ENCODE peak calls at places on chromosomes 12 and 14, in seven cellular contexts. P is small intestine, W is choroid plexus epithelial cell, U is NCI-H1092 treated with DMSO at 0.1 percent for 48 hours, Q is substantia nigra, F is HFFc6, X is body of pancreas. H is an unnamed sample.

GRCh38 chr14:64654072-64654899 is 49.9 kb upstream of the PLEKHG3 start:
- DNase-seq in U (peak; percentile 13), W (peak; percentile 95), F (peak; percentile 75), P (no peak), X (no peak), Q (no peak), H (peak; percentile 87)

GRCh38 chr12:132153501-132154340 is 9.5 kb downstream of the NOC4L start:
- DNase-seq in U (peak; percentile 66), Q (no peak), F (peak; percentile 37), X (peak; percentile 66), W (peak; percentile 84), P (peak; percentile 62), H (peak; percentile 69)

GRCh38 chr12:467591-467990 is 7.9 kb downstream of the B4GALNT3 start:
- DNase-seq in U (no peak), F (no peak), X (no peak), W (peak; percentile 49), P (no peak), Q (no peak), H (peak; percentile 93)

GRCh38 chr12:30095511-30095910 is 311.8 kb upstream of the TMTC1 start:
- DNase-seq in Q (no peak), U (no peak), X (no peak), P (no peak), W (no peak), F (no peak), H (no peak)

GRCh38 chr14:52068741-52069616 is at the start of gene NID2:
- DNase-seq in U (peak; percentile 54), F (peak; percentile 93), Q (peak; percentile 33), W (peak; percentile 97), P (no peak), X (peak; percentile 86), H (peak; percentile 51)

GRCh38 chr14:58430156-58430555 is 2.6 kb downstream of the KIAA0586 start:
- DNase-seq in X (no peak), U (no peak), F (peak; percentile 78), Q (no peak), P (no peak), W (peak; percentile 54), H (peak; percentile 92)

GRCh38 chr12:124722871-124723270 is 140.8 kb downstream of the SCARB1 start:
- DNase-seq in W (no peak), F (no peak), X (no peak), P (no peak), Q (no peak), U (no peak), H (peak; percentile 78)

GRCh38 chr14:84162658-84163057 is 1367.3 kb upstream of the FLRT2 start:
- DNase-seq in Q (no peak), U (no peak), P (no peak), X (no peak), W (no peak), F (no peak), H (no peak)

GRCh38 chr12:51401486-51401885 is 10.3 kb upstream of the GALNT6 start:
- DNase-seq in Q (no peak), X (no peak), W (no peak), F (no peak), U (no peak), P (no peak), H (no peak)

GRCh38 chr14:95235351-95235750 is 78.0 kb upstream of the DICER1 start:
- DNase-seq in F (no peak), X (no peak), W (no peak), P (no peak), U (no peak), Q (no peak), H (no peak)

GRCh38 chr12:6280053-6280469 is 30.4 kb upstream of the PLEKHG6 start:
- DNase-seq in X (peak; percentile 93), P (peak; percentile 53), U (no peak), Q (no peak), W (peak; percentile 77), F (peak; percentile 90), H (peak; percentile 93)

GRCh38 chr14:20803221-20803620 is 577 bp upstream of the RNASE1 start:
- DNase-seq in U (no peak), Q (peak; percentile 33), W (no peak), F (no peak), P (no peak), X (no peak), H (no peak)

GRCh38 chr14:20866194-20866593 is 25.0 kb upstream of the RNASE3 start:
- DNase-seq in U (no peak), P (no peak), F (no peak), Q (no peak), X (no peak), W (no peak), H (no peak)